ENCODE peak calls at places on chromosome 22, in eight cellular contexts. Q is ovary, H is H1, R is stomach, M is SK-N-SH, V is transverse colon, P is tibial nerve, G is A549. W is an unnamed sample.

GRCh38 chr22:34950480-34950879 is 115.5 kb upstream of the ISX start:
- DNase-seq in P (no peak), M (no peak), R (no peak), H (no peak), G (no peak), Q (no peak), V (no peak), W (no peak)

GRCh38 chr22:29408925-29409324 is 20.6 kb upstream of the AP1B1 start:
- DNase-seq in M (no peak), H (no peak), G (no peak), V (no peak), P (no peak), Q (no peak), R (no peak), W (peak)

GRCh38 chr22:49765091-49765771 is 62.4 kb downstream of the BRD1 start:
- DNase-seq in V (peak), P (peak), Q (peak), M (peak), R (peak), G (no peak), H (peak), W (no peak)

GRCh38 chr22:35102663-35103062 is 36.7 kb downstream of the ISX start:
- DNase-seq in H (peak), R (no peak), G (peak), V (peak), M (no peak), Q (no peak), P (no peak), W (no peak)

GRCh38 chr22:36644333-36644757 is 59.2 kb downstream of the CACNG2 start:
- DNase-seq in R (no peak), H (peak), P (no peak), G (peak), Q (no peak), M (no peak), V (no peak), W (no peak)

GRCh38 chr22:38569181-38569971 is 607 bp downstream of the DMC1 start:
- DNase-seq in H (peak), V (peak), M (peak), R (no peak), G (peak), P (no peak), Q (peak), W (no peak)

GRCh38 chr22:31094741-31095140 is 12.6 kb downstream of the SELENOM start:
- DNase-seq in M (no peak), G (no peak), P (no peak), V (no peak), R (no peak), Q (no peak), H (no peak), W (no peak)

GRCh38 chr22:49689255-49689770 is 138.4 kb downstream of the BRD1 start:
- DNase-seq in H (no peak), M (no peak), G (no peak), R (no peak), P (no peak), V (no peak), Q (no peak), W (no peak)

GRCh38 chr22:17576475-17576874 is 13.2 kb downstream of the SLC25A18 start:
- DNase-seq in V (no peak), M (no peak), R (no peak), H (no peak), P (no peak), Q (no peak), G (no peak), W (no peak)

GRCh38 chr22:49933236-49933921 is 14.9 kb downstream of the CRELD2 start:
- DNase-seq in V (peak), G (no peak), P (peak), H (no peak), M (peak), Q (peak), R (peak), W (peak)

GRCh38 chr22:31919730-31920129 is 24.6 kb upstream of the YWHAH start:
- DNase-seq in P (no peak), Q (no peak), V (no peak), H (no peak), R (no peak), M (no peak), G (no peak), W (no peak)

GRCh38 chr22:39478461-39478860 is 21.6 kb downstream of the MGAT3 start:
- DNase-seq in R (peak), G (no peak), H (peak), P (no peak), M (no peak), V (no peak), Q (no peak), W (no peak)

GRCh38 chr22:40241200-40241763 is 63.6 kb downstream of the TNRC6B start:
- DNase-seq in H (no peak), V (no peak), R (no peak), Q (no peak), G (no peak), M (no peak), P (no peak), W (no peak)

GRCh38 chr22:17471901-17472566 is 91.3 kb upstream of the SLC25A18 start:
- DNase-seq in G (no peak), H (no peak), Q (no peak), R (no peak), V (no peak), M (no peak), P (no peak), W (no peak)

GRCh38 chr22:29002603-29003002 is 59.0 kb downstream of the C22orf31 start:
- DNase-seq in H (no peak), V (no peak), M (peak), G (no peak), P (no peak), R (peak), Q (no peak), W (no peak)

GRCh38 chr22:49349181-49349835 is 478.4 kb downstream of the BRD1 start:
- DNase-seq in P (no peak), V (no peak), H (no peak), M (no peak), Q (no peak), R (no peak), G (no peak), W (no peak)

GRCh38 chr22:47808886-47809620 is 1046.6 kb downstream of the TBC1D22A start:
- DNase-seq in G (no peak), Q (no peak), M (no peak), V (no peak), H (no peak), R (no peak), P (no peak), W (no peak)

GRCh38 chr22:48882636-48883200 is 945.0 kb downstream of the BRD1 start:
- DNase-seq in H (no peak), P (no peak), M (no peak), Q (no peak), R (no peak), V (no peak), G (no peak), W (no peak)

GRCh38 chr22:21754523-21755128 is 19.0 kb upstream of the YPEL1 start:
- DNase-seq in H (no peak), Q (peak), G (no peak), V (no peak), P (no peak), R (peak), M (no peak), W (no peak)

GRCh38 chr22:50271519-50271970 is 1.4 kb upstream of the MAPK11 start:
- DNase-seq in V (peak), G (no peak), R (peak), P (no peak), M (peak), H (peak), Q (peak), W (no peak)

GRCh38 chr22:39110631-39111561 is 13.9 kb downstream of the APOBEC3H start:
- DNase-seq in H (no peak), P (no peak), Q (no peak), G (no peak), M (peak), V (no peak), R (no peak), W (no peak)

GRCh38 chr22:22770280-22770871 is 117.2 kb upstream of the IGLL5 start:
- DNase-seq in G (peak), R (peak), M (peak), P (no peak), Q (peak), V (peak), H (peak), W (no peak)

GRCh38 chr22:39481054-39481453 is 21.0 kb upstream of the MIEF1 start:
- DNase-seq in M (no peak), P (no peak), G (no peak), R (no peak), Q (no peak), H (no peak), V (no peak), W (no peak)

GRCh38 chr22:49946612-49947295 is 13.8 kb upstream of the PIM3 start:
- DNase-seq in Q (no peak), P (no peak), H (no peak), G (no peak), M (no peak), V (peak), R (peak), W (no peak)

GRCh38 chr22:35627267-35628041 is 10.3 kb upstream of the MB start:
- DNase-seq in Q (peak), V (peak), M (peak), G (peak), H (peak), P (peak), R (peak), W (peak)

GRCh38 chr22:24105018-24105360 is 76.3 kb upstream of the SUSD2 start:
- DNase-seq in V (no peak), G (no peak), H (no peak), R (no peak), P (no peak), Q (no peak), M (no peak), W (no peak)

GRCh38 chr22:37259540-37260029 is 15.5 kb upstream of the RAC2 start:
- DNase-seq in P (no peak), M (peak), R (no peak), G (peak), Q (no peak), H (peak), V (no peak), W (no peak)

GRCh38 chr22:27896251-27896650 is 22.8 kb downstream of the PITPNB start:
- DNase-seq in P (no peak), V (peak), G (no peak), H (no peak), R (no peak), Q (no peak), M (no peak), W (no peak)

GRCh38 chr22:31378123-31378522 is 21.3 kb upstream of the DRG1 start:
- DNase-seq in R (no peak), Q (no peak), V (no peak), H (no peak), M (no peak), P (no peak), G (no peak), W (no peak)

GRCh38 chr22:22080270-22080669 is 97.7 kb upstream of the TOP3B start:
- DNase-seq in V (no peak), Q (no peak), P (no peak), M (no peak), R (no peak), H (no peak), G (no peak), W (peak)

DNA sequence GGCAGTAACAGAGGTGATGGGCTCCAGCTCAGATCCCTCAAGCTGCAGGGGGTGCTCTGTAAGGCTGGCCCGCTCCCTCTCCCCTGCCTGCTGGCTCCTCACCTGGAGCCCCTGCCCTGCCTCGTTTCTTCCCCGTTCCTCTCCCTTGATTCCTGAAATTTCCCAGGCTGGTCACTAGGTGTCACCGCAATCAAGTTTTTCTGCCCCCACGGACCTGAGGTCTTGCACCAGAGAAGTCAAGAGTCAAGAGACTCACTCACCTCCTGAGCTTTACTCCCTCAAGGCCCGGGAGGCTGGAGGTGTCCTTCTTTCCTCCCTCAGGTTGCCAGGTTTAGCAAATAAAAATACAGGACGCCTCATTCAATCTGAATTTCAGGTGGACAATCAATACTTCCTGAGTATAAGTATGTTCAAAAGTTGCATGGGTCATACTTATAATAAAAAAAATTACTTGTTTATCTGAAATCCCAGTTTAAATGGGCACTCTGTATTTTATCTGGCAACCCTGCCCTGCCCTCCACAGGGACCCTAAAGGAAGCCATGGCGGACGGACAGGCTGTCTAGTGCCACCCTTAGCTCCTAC is 69.2 kb downstream of the SCUBE1 start:
- DNase-seq in G (peak), M (peak), V (no peak), Q (peak), H (peak), P (no peak), R (peak), W (no peak)
- TF ChIP-seq EP300 in G (no peak), M (no peak), V (no peak), Q (no peak), H (no peak), P (no peak), R (no peak), W (no peak)

DNA sequence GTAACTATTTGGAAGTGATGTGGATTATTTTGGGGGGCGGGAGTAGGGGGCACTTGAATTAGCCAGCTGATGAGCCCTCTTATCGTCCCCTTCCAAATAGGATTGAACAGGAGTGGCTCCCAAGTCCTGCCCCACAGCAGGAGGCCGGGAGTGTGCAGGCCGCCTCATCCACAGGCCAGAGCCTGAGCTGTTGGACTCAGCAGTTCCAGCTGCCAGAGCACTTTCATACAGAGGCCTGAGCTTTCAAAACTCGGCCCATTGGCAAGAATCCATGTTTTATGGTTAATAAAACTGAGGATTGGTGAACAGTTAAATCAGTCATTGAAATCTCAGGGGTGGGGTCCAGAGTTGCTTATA is 9.6 kb downstream of the FAM118A start:
- DNase-seq in M (peak), G (no peak), R (no peak), P (no peak), Q (peak), V (no peak), H (no peak), W (no peak)
- TF ChIP-seq EP300 in M (no peak), G (no peak), R (no peak), P (no peak), Q (no peak), V (no peak), H (no peak), W (no peak)

DNA sequence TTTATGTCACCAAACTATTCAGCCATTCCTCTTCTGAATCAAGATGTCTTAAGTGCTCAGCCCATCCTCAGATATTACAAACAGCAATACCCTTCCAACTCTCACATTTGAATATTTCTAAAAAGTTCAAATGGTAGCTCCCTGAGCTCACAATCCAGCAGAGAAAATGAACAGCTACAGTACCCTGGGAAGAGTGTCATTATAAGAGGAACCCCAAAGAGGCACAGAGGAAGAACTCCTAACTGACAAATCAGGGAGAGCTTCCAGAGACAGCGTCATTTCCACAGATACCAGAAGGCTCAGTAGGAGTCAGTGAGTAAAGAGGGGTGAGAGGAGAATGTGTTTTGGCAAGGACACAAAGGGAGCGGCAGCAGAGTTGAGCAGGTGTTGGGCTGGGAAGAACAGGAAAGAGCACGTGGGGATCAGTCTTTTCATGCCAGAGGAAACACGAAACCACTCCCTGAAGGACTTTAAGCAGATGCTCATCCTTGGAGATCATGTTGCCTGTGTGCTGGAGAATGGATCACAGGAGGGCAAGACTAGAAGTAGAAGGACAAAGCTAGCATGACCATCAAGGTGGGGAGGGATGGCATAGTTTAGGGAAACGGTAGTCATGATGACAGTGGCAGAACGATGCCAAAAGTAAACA is 4.3 kb downstream of the CLTCL1 start:
- DNase-seq in M (no peak), G (no peak), P (no peak), R (no peak), V (no peak), Q (no peak), H (no peak), W (peak)
- TF ChIP-seq EP300 in M (no peak), G (no peak), P (no peak), R (no peak), V (no peak), Q (no peak), H (no peak), W (no peak)

GRCh38 chr22:19997561-19998231 is 18.9 kb downstream of the ARVCF start:
- DNase-seq in V (no peak), G (no peak), M (no peak), H (no peak), P (no peak), Q (no peak), R (no peak), W (no peak)
- TF ChIP-seq EP300 in V (no peak), G (no peak), M (no peak), H (no peak), P (no peak), Q (no peak), R (no peak), W (no peak)

DNA sequence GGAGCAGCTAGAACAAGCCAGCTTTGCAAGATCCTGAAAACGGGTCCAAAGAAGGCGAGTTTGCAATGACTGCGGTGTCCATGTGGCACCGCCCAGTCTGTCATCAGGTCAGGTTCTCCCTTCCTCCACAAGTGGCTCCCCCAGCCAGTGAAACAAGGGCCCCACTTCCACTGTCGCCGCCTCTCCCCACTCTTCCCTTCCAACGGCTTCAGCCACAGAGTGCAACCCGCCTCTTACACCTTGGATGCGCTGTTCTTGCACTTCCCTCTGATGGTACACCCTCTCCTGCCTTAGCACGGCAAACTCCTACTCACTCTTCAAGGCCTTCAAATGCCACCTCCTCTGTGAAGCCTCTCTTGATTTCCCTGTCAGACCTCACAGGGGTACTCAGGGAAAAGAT is 10.8 kb upstream of the TCF20 start:
- DNase-seq in Q (no peak), V (no peak), R (no peak), P (no peak), G (no peak), H (no peak), M (no peak), W (no peak)
- TF ChIP-seq EP300 in Q (no peak), V (no peak), R (no peak), P (no peak), G (no peak), H (no peak), M (no peak), W (no peak)

W was measured in esophagus muscularis mucosa.